ENCODE peak calls at places on chromosomes 5 and 9, in four cellular contexts. C, X, N and M are unnamed samples.

GRCh38 chr9:37293664-37294524 is 128.6 kb upstream of the GRHPR start:
- DNase-seq in C (no peak), X (no peak), N (peak; percentile 11), M (no peak)

GRCh38 chr5:112412370-112412769 is 6.7 kb downstream of the EPB41L4A start:
- DNase-seq in C (no peak), N (no peak), X (no peak), M (no peak)

GRCh38 chr5:174624754-174625506 is 99.5 kb upstream of the MSX2 start:
- DNase-seq in N (no peak), C (no peak), X (no peak), M (no peak)

GRCh38 chr5:45491368-45491767 is 204.8 kb downstream of the HCN1 start:
- DNase-seq in N (no peak), C (no peak), X (no peak), M (no peak)

GRCh38 chr9:26773054-26773453 is 119.5 kb downstream of the CAAP1 start:
- DNase-seq in X (no peak), C (no peak), N (no peak), M (no peak)

GRCh38 chr9:136225748-136226679 is 19.6 kb downstream of the QSOX2 start:
- DNase-seq in X (peak; percentile 74), N (peak; percentile 85), C (peak; percentile 54), M (peak; percentile 39)

GRCh38 chr5:140148508-140148907 is 22.8 kb downstream of the IGIP start:
- DNase-seq in C (no peak), N (peak; percentile 73), X (no peak), M (no peak)

GRCh38 chr5:1784197-1785050 is 15.2 kb downstream of the MRPL36 start:
- DNase-seq in X (no peak), N (no peak), C (no peak), M (no peak)

GRCh38 chr5:157252741-157253465 is 13.0 kb upstream of the CYFIP2 start:
- DNase-seq in C (peak; percentile 36), X (no peak), N (no peak), M (peak; percentile 73)

GRCh38 chr5:68744196-68744595 is 349.6 kb upstream of the SLC30A5 start:
- DNase-seq in N (no peak), X (no peak), C (no peak), M (no peak)

GRCh38 chr9:76374702-76375543 is 19.3 kb downstream of the RFK start:
- DNase-seq in N (peak; percentile 36), C (no peak), X (peak; percentile 90), M (no peak)

GRCh38 chr5:168875839-168876238 is 296.7 kb upstream of the PANK3 start:
- DNase-seq in X (no peak), N (no peak), C (no peak), M (no peak)

GRCh38 chr5:107671742-107672211 is 1.0 kb upstream of the EFNA5 start:
- DNase-seq in C (no peak), N (peak; percentile 75), X (no peak), M (no peak)

GRCh38 chr9:114177423-114178064 is 22.2 kb downstream of the COL27A1 start:
- DNase-seq in C (no peak), X (no peak), N (no peak), M (no peak)

GRCh38 chr5:74325866-74326265 is 314.7 kb downstream of the ENC1 start:
- DNase-seq in X (no peak), N (no peak), C (no peak), M (no peak)

GRCh38 chr9:95570646-95571045 is 53.9 kb upstream of the PTCH1 start:
- DNase-seq in X (no peak), C (no peak), N (no peak), M (no peak)

GRCh38 chr5:68395844-68396523 is 180.4 kb downstream of the PIK3R1 start:
- DNase-seq in N (no peak), C (no peak), X (peak; percentile 57), M (no peak)

GRCh38 chr5:111398013-111398412 is 114.3 kb downstream of the STARD4 start:
- DNase-seq in X (no peak), C (no peak), N (no peak), M (no peak)

GRCh38 chr5:61139094-61139873 is 23.0 kb downstream of the SMIM15 start:
- DNase-seq in N (no peak), C (no peak), X (no peak), M (no peak)

GRCh38 chr5:10685103-10685502 is 75.9 kb downstream of the DAP start:
- DNase-seq in C (no peak), N (no peak), X (no peak), M (no peak)

GRCh38 chr9:123081824-123082223 is 48.4 kb downstream of the GPR21 start:
- DNase-seq in C (no peak), X (no peak), N (peak; percentile 54), M (no peak)

GRCh38 chr5:112710896-112711295 is 26.8 kb upstream of the APC start:
- DNase-seq in X (no peak), C (no peak), N (no peak), M (no peak)

GRCh38 chr5:179827684-179828083 is 7.0 kb downstream of the SQSTM1 start:
- DNase-seq in N (no peak), C (no peak), X (no peak), M (no peak)

GRCh38 chr5:35683466-35683865 is 65.8 kb downstream of the SPEF2 start:
- DNase-seq in X (no peak), N (no peak), C (no peak), M (no peak)

GRCh38 chr9:86353591-86354047 is 591 bp downstream of the TUT7 start:
- DNase-seq in N (no peak), X (peak; percentile 60), C (peak; percentile 3), M (no peak)

GRCh38 chr5:160039810-160040470 is 31.0 kb downstream of the TTC1 start:
- DNase-seq in X (no peak), N (no peak), C (no peak), M (no peak)

GRCh38 chr9:115115924-115116323 is 2.0 kb downstream of the TNC start:
- DNase-seq in X (no peak), C (no peak), N (no peak), M (no peak)

GRCh38 chr9:546797-547223 is 294.7 kb upstream of the DMRT1 start:
- DNase-seq in N (peak; percentile 66), X (no peak), C (no peak), M (no peak)

GRCh38 chr9:135507104-135508035 is 6.9 kb downstream of the MRPS2 start:
- DNase-seq in X (no peak), C (no peak), N (no peak), M (no peak)

GRCh38 chr9:134288731-134289130 is 37.5 kb upstream of the RXRA start:
- DNase-seq in C (no peak), N (no peak), X (no peak), M (no peak)

GRCh38 chr5:103901885-103902284 is 339.3 kb upstream of the NUDT12 start:
- DNase-seq in N (no peak), X (no peak), C (no peak), M (no peak)

GRCh38 chr5:170070556-170071412 is 34.9 kb upstream of the FOXI1 start:
- DNase-seq in N (peak; percentile 88), X (no peak), C (no peak), M (no peak)

GRCh38 chr5:60257852-60258251 is 364.3 kb upstream of the PDE4D start:
- DNase-seq in C (no peak), N (no peak), X (no peak), M (no peak)

GRCh38 chr5:13553896-13554295 is 390.6 kb downstream of the DNAH5 start:
- DNase-seq in C (no peak), N (peak; percentile 76), X (no peak), M (no peak)

GRCh38 chr5:68618501-68618900 is 402.9 kb downstream of the PIK3R1 start:
- DNase-seq in N (no peak), X (no peak), C (no peak), M (no peak)

GRCh38 chr9:116191757-116192415 is 38.3 kb downstream of the PAPPA start:
- DNase-seq in X (no peak), C (no peak), N (peak; percentile 11), M (no peak)
- TF ChIP-seq CTCF in X (no peak), C (no peak), N (peak; percentile 13), M (no peak)

GRCh38 chr9:126343271-126343700 is 16.7 kb downstream of the MVB12B start:
- DNase-seq in X (no peak), N (no peak), C (no peak), M (no peak)
- TF ChIP-seq CTCF in X (no peak), N (no peak), C (no peak), M (no peak)

GRCh38 chr5:134555223-134555790 is 29.8 kb downstream of the JADE2 start:
- DNase-seq in X (no peak), C (no peak), N (no peak), M (no peak)

GRCh38 chr5:134553816-134554215 is 28.3 kb downstream of the JADE2 start:
- DNase-seq in N (no peak), X (no peak), C (no peak), M (no peak)

GRCh38 chr5:134556994-134557393 is 31.5 kb downstream of the JADE2 start:
- DNase-seq in X (no peak), N (no peak), C (no peak), M (no peak)

GRCh38 chr5:134554319-134555222 is 29.1 kb downstream of the JADE2 start:
- DNase-seq in N (no peak), X (peak; percentile 64), C (no peak), M (peak; percentile 28)

GRCh38 chr5:134555889-134556311 is 30.4 kb downstream of the JADE2 start:
- DNase-seq in N (peak; percentile 68), X (peak; percentile 40), C (peak; percentile 51), M (peak; percentile 71)
- TF ChIP-seq CTCF in N (no peak), X (no peak), C (no peak), M (no peak)

DNA sequence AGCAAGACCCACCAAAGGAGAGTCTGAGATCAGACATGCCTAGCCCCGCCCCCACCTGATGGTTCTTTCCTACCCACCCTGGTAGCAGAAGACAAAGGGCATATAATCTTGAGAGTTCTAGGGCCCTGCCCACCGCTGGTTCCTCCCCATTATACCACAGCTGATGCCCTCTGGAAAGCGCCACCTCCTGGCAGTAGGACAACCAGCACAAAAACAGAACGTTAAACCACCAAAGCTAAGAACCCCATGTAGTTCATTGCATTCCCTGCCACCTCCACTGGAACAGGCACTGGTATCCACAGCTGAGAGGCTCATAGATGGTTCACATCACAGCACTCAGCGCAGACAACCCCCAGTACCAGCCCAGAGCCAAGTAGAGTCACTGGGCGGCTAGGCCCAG is 81.2 kb upstream of the TRPC7 start:
- DNase-seq in N (no peak), C (no peak), X (no peak), M (no peak)
- TF ChIP-seq CTCF in N (peak; percentile 15), C (no peak), X (no peak), M (no peak)

DNA sequence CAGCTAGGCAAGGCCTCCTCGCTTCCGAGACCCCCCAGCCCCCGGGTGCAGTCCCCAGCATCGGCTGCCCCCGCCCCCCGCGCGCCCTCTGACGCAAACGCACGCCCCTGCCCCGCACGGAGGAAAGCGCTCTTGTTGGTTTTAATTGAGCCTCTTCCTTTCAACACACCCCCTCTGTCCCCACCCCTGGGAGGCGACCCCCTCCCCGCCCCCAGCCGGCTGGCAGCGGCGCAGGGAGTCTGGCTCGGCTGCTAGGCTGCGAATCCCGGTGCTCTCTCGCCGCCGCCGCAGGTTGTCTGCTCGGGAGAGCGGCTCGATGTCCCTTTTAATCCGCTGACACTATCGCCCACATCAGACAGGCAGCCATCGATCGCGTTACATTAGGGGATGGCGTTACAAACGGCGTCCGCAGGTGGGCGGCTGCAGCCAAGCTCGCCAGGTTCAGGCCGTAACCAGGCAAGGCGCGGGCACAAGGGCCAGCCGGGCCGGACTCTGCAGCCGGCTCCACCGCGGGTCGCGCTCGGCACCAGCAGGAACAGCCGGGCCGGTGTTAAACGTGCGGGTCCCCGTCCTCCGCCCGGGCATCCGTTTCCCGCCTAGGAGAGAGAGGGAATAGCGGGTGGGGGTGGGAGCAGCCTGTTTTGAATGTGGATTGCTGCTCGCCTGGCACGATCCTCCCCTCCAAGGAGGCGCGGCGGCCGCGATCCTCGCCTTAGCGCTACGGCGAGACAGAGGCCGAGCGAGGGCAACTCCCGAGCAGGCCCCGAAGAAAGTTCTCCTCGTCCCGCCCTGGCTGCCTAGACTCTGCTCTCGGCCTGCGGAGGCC is 1.2 kb downstream of the NR2F1-AS1 start:
- DNase-seq in C (no peak), X (no peak), N (peak; percentile 76), M (no peak)
- TF ChIP-seq CTCF in C (no peak), X (no peak), N (no peak), M (no peak)